ENCODE peak calls at places on chromosomes 2 and 18, in five cellular contexts. One of them, this sample, is unnamed.

GRCh38 chr18:41532344-41533086 is 422.5 kb upstream of the PIK3C3 start:
- DNase-seq in activated naive CD8-positive, alpha-beta T cell treated with anti-CD3 and anti-CD28 coated beads for 36 hours: no peak
- DNase-seq in GM12865: no peak
- DNase-seq in T-helper 1 cell: no peak
- DNase-seq in fibroblast of lung: peak
- DNase-seq in this sample: no peak

GRCh38 chr2:197219636-197220035 is 90.9 kb downstream of the ANKRD44 start:
- DNase-seq in activated naive CD8-positive, alpha-beta T cell treated with anti-CD3 and anti-CD28 coated beads for 36 hours: no peak
- DNase-seq in GM12865: no peak
- DNase-seq in T-helper 1 cell: no peak
- DNase-seq in fibroblast of lung: peak
- DNase-seq in this sample: no peak

GRCh38 chr18:48573632-48574293 is 34.9 kb downstream of the CTIF start:
- DNase-seq in activated naive CD8-positive, alpha-beta T cell treated with anti-CD3 and anti-CD28 coated beads for 36 hours: no peak
- DNase-seq in GM12865: no peak
- DNase-seq in T-helper 1 cell: no peak
- DNase-seq in fibroblast of lung: no peak
- DNase-seq in this sample: no peak

GRCh38 chr18:31064130-31064529 is 21.6 kb upstream of the DSC3 start:
- DNase-seq in activated naive CD8-positive, alpha-beta T cell treated with anti-CD3 and anti-CD28 coated beads for 36 hours: no peak
- DNase-seq in GM12865: peak
- DNase-seq in T-helper 1 cell: no peak
- DNase-seq in fibroblast of lung: no peak
- DNase-seq in this sample: no peak

GRCh38 chr2:163348843-163349395 is 386.9 kb downstream of the FIGN start:
- DNase-seq in activated naive CD8-positive, alpha-beta T cell treated with anti-CD3 and anti-CD28 coated beads for 36 hours: no peak
- DNase-seq in GM12865: no peak
- DNase-seq in T-helper 1 cell: no peak
- DNase-seq in fibroblast of lung: peak
- DNase-seq in this sample: no peak

GRCh38 chr2:171882095-171882769 is 11.8 kb downstream of the SLC25A12 start:
- DNase-seq in activated naive CD8-positive, alpha-beta T cell treated with anti-CD3 and anti-CD28 coated beads for 36 hours: no peak
- DNase-seq in GM12865: peak
- DNase-seq in T-helper 1 cell: no peak
- DNase-seq in fibroblast of lung: no peak
- DNase-seq in this sample: no peak

GRCh38 chr2:183093857-183094657 is 15.5 kb downstream of the DUSP19 start:
- DNase-seq in activated naive CD8-positive, alpha-beta T cell treated with anti-CD3 and anti-CD28 coated beads for 36 hours: no peak
- DNase-seq in GM12865: peak
- DNase-seq in T-helper 1 cell: no peak
- DNase-seq in fibroblast of lung: peak
- DNase-seq in this sample: peak

GRCh38 chr18:2994603-2995432 is 18.1 kb downstream of the LPIN2 start:
- DNase-seq in activated naive CD8-positive, alpha-beta T cell treated with anti-CD3 and anti-CD28 coated beads for 36 hours: peak
- DNase-seq in GM12865: peak
- DNase-seq in T-helper 1 cell: peak
- DNase-seq in fibroblast of lung: no peak
- DNase-seq in this sample: peak

GRCh38 chr2:191627518-191627917 is 50.4 kb upstream of the NABP1 start:
- DNase-seq in activated naive CD8-positive, alpha-beta T cell treated with anti-CD3 and anti-CD28 coated beads for 36 hours: no peak
- DNase-seq in GM12865: no peak
- DNase-seq in T-helper 1 cell: no peak
- DNase-seq in fibroblast of lung: no peak
- DNase-seq in this sample: no peak

GRCh38 chr2:236903978-236904377 is 181.7 kb upstream of the COPS8 start:
- DNase-seq in activated naive CD8-positive, alpha-beta T cell treated with anti-CD3 and anti-CD28 coated beads for 36 hours: no peak
- DNase-seq in GM12865: no peak
- DNase-seq in T-helper 1 cell: no peak
- DNase-seq in fibroblast of lung: peak
- DNase-seq in this sample: no peak

GRCh38 chr2:439077-439476 is 151.2 kb upstream of the ALKAL2 start:
- DNase-seq in activated naive CD8-positive, alpha-beta T cell treated with anti-CD3 and anti-CD28 coated beads for 36 hours: no peak
- DNase-seq in GM12865: no peak
- DNase-seq in T-helper 1 cell: no peak
- DNase-seq in fibroblast of lung: no peak
- DNase-seq in this sample: no peak

GRCh38 chr2:207251573-207252192 is 85.9 kb upstream of the KLF7 start:
- DNase-seq in activated naive CD8-positive, alpha-beta T cell treated with anti-CD3 and anti-CD28 coated beads for 36 hours: no peak
- DNase-seq in GM12865: no peak
- DNase-seq in T-helper 1 cell: no peak
- DNase-seq in fibroblast of lung: no peak
- DNase-seq in this sample: no peak

GRCh38 chr2:1775511-1776035 is 31.3 kb upstream of the PXDN start:
- DNase-seq in activated naive CD8-positive, alpha-beta T cell treated with anti-CD3 and anti-CD28 coated beads for 36 hours: no peak
- DNase-seq in GM12865: no peak
- DNase-seq in T-helper 1 cell: no peak
- DNase-seq in fibroblast of lung: no peak
- DNase-seq in this sample: no peak

GRCh38 chr2:233075966-233076339 is 15.8 kb downstream of the INPP5D start:
- DNase-seq in activated naive CD8-positive, alpha-beta T cell treated with anti-CD3 and anti-CD28 coated beads for 36 hours: no peak
- DNase-seq in GM12865: peak
- DNase-seq in T-helper 1 cell: no peak
- DNase-seq in fibroblast of lung: no peak
- DNase-seq in this sample: no peak

GRCh38 chr18:24420551-24420950 is 5.9 kb upstream of the IMPACT start:
- DNase-seq in activated naive CD8-positive, alpha-beta T cell treated with anti-CD3 and anti-CD28 coated beads for 36 hours: no peak
- DNase-seq in GM12865: no peak
- DNase-seq in T-helper 1 cell: no peak
- DNase-seq in fibroblast of lung: no peak
- DNase-seq in this sample: no peak

GRCh38 chr2:108377815-108378630 is at the start of gene SULT1C4:
- DNase-seq in activated naive CD8-positive, alpha-beta T cell treated with anti-CD3 and anti-CD28 coated beads for 36 hours: no peak
- DNase-seq in GM12865: no peak
- DNase-seq in T-helper 1 cell: no peak
- DNase-seq in fibroblast of lung: peak
- DNase-seq in this sample: no peak

GRCh38 chr2:52512760-52513159 is 1254.8 kb upstream of the CHAC2 start:
- DNase-seq in activated naive CD8-positive, alpha-beta T cell treated with anti-CD3 and anti-CD28 coated beads for 36 hours: no peak
- DNase-seq in GM12865: no peak
- DNase-seq in T-helper 1 cell: no peak
- DNase-seq in fibroblast of lung: no peak
- DNase-seq in this sample: no peak

GRCh38 chr2:37877457-37878315 is 47.4 kb upstream of the RMDN2 start:
- DNase-seq in activated naive CD8-positive, alpha-beta T cell treated with anti-CD3 and anti-CD28 coated beads for 36 hours: peak
- DNase-seq in GM12865: peak
- DNase-seq in T-helper 1 cell: peak
- DNase-seq in fibroblast of lung: peak
- DNase-seq in this sample: no peak

GRCh38 chr2:46798041-46798440 is 117.6 kb downstream of the MCFD2 start:
- DNase-seq in activated naive CD8-positive, alpha-beta T cell treated with anti-CD3 and anti-CD28 coated beads for 36 hours: no peak
- DNase-seq in GM12865: no peak
- DNase-seq in T-helper 1 cell: no peak
- DNase-seq in fibroblast of lung: no peak
- DNase-seq in this sample: no peak

GRCh38 chr18:36662000-36662399 is 166.8 kb downstream of the TPGS2 start:
- DNase-seq in activated naive CD8-positive, alpha-beta T cell treated with anti-CD3 and anti-CD28 coated beads for 36 hours: no peak
- DNase-seq in GM12865: peak
- DNase-seq in T-helper 1 cell: no peak
- DNase-seq in fibroblast of lung: peak
- DNase-seq in this sample: no peak

GRCh38 chr2:118889995-118890394 is 42.5 kb upstream of the EN1 start:
- DNase-seq in activated naive CD8-positive, alpha-beta T cell treated with anti-CD3 and anti-CD28 coated beads for 36 hours: no peak
- DNase-seq in GM12865: no peak
- DNase-seq in T-helper 1 cell: no peak
- DNase-seq in fibroblast of lung: peak
- DNase-seq in this sample: no peak

GRCh38 chr2:37348155-37348554 is 3.7 kb downstream of the QPCT start:
- DNase-seq in activated naive CD8-positive, alpha-beta T cell treated with anti-CD3 and anti-CD28 coated beads for 36 hours: no peak
- DNase-seq in GM12865: no peak
- DNase-seq in T-helper 1 cell: no peak
- DNase-seq in fibroblast of lung: no peak
- DNase-seq in this sample: no peak

GRCh38 chr2:54555318-54555837 is 99.3 kb downstream of the SPTBN1 start:
- DNase-seq in activated naive CD8-positive, alpha-beta T cell treated with anti-CD3 and anti-CD28 coated beads for 36 hours: no peak
- DNase-seq in GM12865: no peak
- DNase-seq in T-helper 1 cell: no peak
- DNase-seq in fibroblast of lung: peak
- DNase-seq in this sample: no peak